ENCODE peak calls at places on chromosomes 13 and 19, in nine cellular contexts. T is tibial nerve, W is OCI-LY7, Q is uterus, U is prostate gland, K is left ventricle myocardium inferior, H is ascending aorta, X is suprapubic skin, R is lung. S is an unnamed sample. For H3K9me3, the result is how much of the 10 kb centered on the place peaks cover.

GRCh38 chr19:7545904-7546303 is 10.4 kb downstream of the PNPLA6 start:
- DNase-seq in T (no peak), W (no peak), Q (no peak), U (no peak), K (no peak), H (no peak), X (no peak), R (no peak), S (no peak)

GRCh38 chr19:38564981-38565685 is 52.6 kb downstream of the MAP4K1 start:
- DNase-seq in T (no peak), W (no peak), Q (no peak), U (no peak), K (no peak), H (no peak), X (no peak), R (no peak), S (no peak)

GRCh38 chr19:45884682-45885555 is 1.0 kb downstream of the IRF2BP1 start:
- DNase-seq in T (no peak), W (no peak), Q (peak), U (peak), K (no peak), H (no peak), X (no peak), R (no peak), S (no peak)

GRCh38 chr13:86135856-86136255 is 336.6 kb upstream of the SLITRK6 start:
- DNase-seq in T (no peak), W (no peak), Q (no peak), U (no peak), K (no peak), H (no peak), X (no peak), R (no peak), S (no peak)

GRCh38 chr19:38831142-38831605 is 420 bp downstream of the ECH1 start:
- DNase-seq in T (no peak), W (peak), Q (peak), U (peak), K (peak), H (peak), X (peak), R (peak), S (no peak)

GRCh38 chr19:51568456-51568855 is 2.6 kb upstream of the ZNF175 start:
- DNase-seq in T (no peak), W (no peak), Q (no peak), U (no peak), K (no peak), H (no peak), X (no peak), R (no peak), S (no peak)

GRCh38 chr19:42542791-42543190 is 14.5 kb upstream of the CEACAM1 start:
- DNase-seq in T (no peak), W (no peak), Q (no peak), U (no peak), K (no peak), H (no peak), X (peak), R (no peak), S (no peak)

GRCh38 chr13:93409001-93409400 is 182.4 kb downstream of the GPC6 start:
- DNase-seq in T (no peak), W (no peak), Q (no peak), U (no peak), K (no peak), H (no peak), X (no peak), R (no peak), S (no peak)

GRCh38 chr13:24038846-24039330 is 121.6 kb upstream of the SPATA13 start:
- DNase-seq in T (no peak), W (no peak), Q (no peak), U (peak), K (no peak), H (no peak), X (no peak), R (peak), S (no peak)

GRCh38 chr13:25249001-25249543 is 38.2 kb downstream of the MTMR6 start:
- DNase-seq in T (no peak), W (peak), Q (no peak), U (no peak), K (no peak), H (no peak), X (no peak), R (no peak), S (no peak)

GRCh38 chr19:16124953-16125352 is 13.3 kb downstream of the RAB8A start:
- DNase-seq in T (no peak), W (no peak), Q (no peak), U (no peak), K (no peak), H (no peak), X (no peak), R (no peak), S (no peak)

GRCh38 chr13:30739646-30740642 is 4.6 kb downstream of the ALOX5AP start:
- DNase-seq in T (no peak), W (peak), Q (no peak), U (no peak), K (no peak), H (no peak), X (peak), R (no peak), S (peak)
- H3K27ac ChIP-seq in T (no peak), W (no peak), Q (peak), U (peak), K (no peak), H (peak), X (peak), R (peak), S (peak)

GRCh38 chr19:41263042-41263849 is 926 bp upstream of the HNRNPUL1 start:
- DNase-seq in T (peak), W (peak), Q (peak), U (peak), K (peak), H (peak), X (peak), R (peak), S (peak)
- H3K9me3 ChIP-seq in T (under half), W (under half), Q (under half), U (under half), K (under half), H (under half), X (under half), R (under half), S (under half)

GRCh38 chr13:26873174-26873698 is 112.7 kb upstream of the GPR12 start:
- DNase-seq in T (no peak), W (no peak), Q (no peak), U (no peak), K (no peak), H (no peak), X (no peak), R (no peak), S (no peak)
- TF ChIP-seq CTCF in T (peak), W (no peak), Q (no peak), U (no peak), K (no peak), H (no peak), X (no peak), R (no peak), S (no peak)

GRCh38 chr13:34587586-34587985 is 354.5 kb upstream of the NBEA start:
- DNase-seq in T (no peak), W (no peak), Q (no peak), U (no peak), K (no peak), H (no peak), X (no peak), R (no peak), S (no peak)
- H3K27ac ChIP-seq in T (no peak), W (no peak), Q (no peak), U (no peak), K (no peak), H (no peak), X (no peak), R (no peak), S (no peak)

S was measured in CD4-positive, alpha-beta T cell.